ENCODE peak calls at places on chromosome 4, in seven cellular contexts. I, R, M, J, U, Z and F are unnamed samples.

GRCh38 chr4:92305148-92305877 is 1.5 kb downstream of the GRID2 start:
- DNase-seq in I (no peak), Z (peak), J (no peak), U (peak), R (peak), M (no peak), F (peak)

GRCh38 chr4:177339794-177340374 is 30.2 kb downstream of the NEIL3 start:
- DNase-seq in J (no peak), M (no peak), I (peak), Z (peak), U (peak), R (peak), F (peak)

GRCh38 chr4:62912531-62912930 is 1496.7 kb downstream of the TECRL start:
- DNase-seq in U (no peak), I (no peak), J (no peak), Z (no peak), R (no peak), M (no peak), F (no peak)

GRCh38 chr4:158586881-158587280 is 65.2 kb downstream of the RXFP1 start:
- DNase-seq in I (no peak), J (no peak), R (no peak), U (no peak), Z (no peak), M (no peak), F (no peak)

GRCh38 chr4:73600917-73601316 is 19.3 kb downstream of the RASSF6 start:
- DNase-seq in R (no peak), U (no peak), J (no peak), I (no peak), M (no peak), Z (no peak), F (no peak)

GRCh38 chr4:188714488-188714887 is 575.2 kb downstream of the TRIML1 start:
- DNase-seq in R (no peak), I (no peak), Z (no peak), U (no peak), M (no peak), J (peak), F (no peak)

GRCh38 chr4:145061325-145061920 is 36.6 kb downstream of the ANAPC10 start:
- DNase-seq in I (peak), Z (peak), U (peak), M (no peak), J (no peak), R (peak), F (peak)

GRCh38 chr4:34417160-34417559 is 1827.2 kb downstream of the ARAP2 start:
- DNase-seq in I (no peak), J (no peak), M (no peak), Z (no peak), R (no peak), U (no peak), F (no peak)

GRCh38 chr4:46444318-46444717 is 54.4 kb upstream of the GABRA2 start:
- DNase-seq in J (no peak), R (no peak), I (no peak), Z (no peak), U (no peak), M (no peak), F (no peak)

GRCh38 chr4:107691378-107691777 is 28.7 kb downstream of the PAPSS1 start:
- DNase-seq in U (no peak), Z (no peak), I (no peak), M (no peak), J (no peak), R (no peak), F (no peak)

GRCh38 chr4:100075486-100076270 is 114.6 kb downstream of the DDIT4L start:
- DNase-seq in M (no peak), U (no peak), R (peak), I (no peak), J (no peak), Z (no peak), F (no peak)

GRCh38 chr4:145351922-145352321 is 129.7 kb upstream of the SMAD1 start:
- DNase-seq in J (no peak), I (no peak), M (no peak), U (no peak), R (no peak), Z (no peak), F (no peak)

GRCh38 chr4:68773699-68774098 is 42.1 kb upstream of the UGT2B10 start:
- DNase-seq in R (no peak), Z (no peak), U (no peak), M (no peak), I (no peak), J (no peak), F (no peak)

GRCh38 chr4:2925931-2926860 is 37.0 kb downstream of the NOP14 start:
- DNase-seq in M (no peak), Z (no peak), I (no peak), J (no peak), R (no peak), U (no peak), F (no peak)

GRCh38 chr4:1872918-1873269 is 1.7 kb downstream of the NSD2 start:
- DNase-seq in J (no peak), Z (peak), U (no peak), M (no peak), I (peak), R (peak), F (peak)

GRCh38 chr4:174764105-174764729 is 64.8 kb downstream of the GLRA3 start:
- DNase-seq in J (no peak), U (peak), R (peak), Z (peak), M (no peak), I (peak), F (peak)

GRCh38 chr4:126306152-126306869 is 991.6 kb downstream of the FAT4 start:
- DNase-seq in I (no peak), U (no peak), J (no peak), M (peak), Z (no peak), R (no peak), F (no peak)

GRCh38 chr4:163467371-163467770 is 6.2 kb downstream of the TKTL2 start:
- DNase-seq in M (no peak), R (no peak), J (no peak), U (no peak), I (no peak), Z (no peak), F (no peak)

GRCh38 chr4:21901831-21902230 is 46.7 kb downstream of the KCNIP4 start:
- DNase-seq in I (no peak), Z (no peak), R (peak), U (no peak), M (no peak), J (no peak), F (no peak)

GRCh38 chr4:1400191-1400805 is 5.9 kb downstream of the NKX1-1 start:
- DNase-seq in Z (no peak), I (no peak), U (no peak), J (no peak), M (no peak), R (no peak), F (peak)

GRCh38 chr4:133156096-133156495 is 7.0 kb downstream of the PCDH10 start:
- DNase-seq in M (no peak), Z (no peak), R (peak), I (no peak), U (no peak), J (no peak), F (no peak)

GRCh38 chr4:10098770-10099139 is 17.8 kb downstream of the WDR1 start:
- DNase-seq in J (no peak), I (no peak), M (no peak), Z (no peak), R (peak), U (peak), F (no peak)

GRCh38 chr4:142554412-142554811 is 291.7 kb downstream of the INPP4B start:
- DNase-seq in I (no peak), J (no peak), M (no peak), U (no peak), R (no peak), Z (no peak), F (no peak)

GRCh38 chr4:71333960-71334951 is 4.6 kb upstream of the SLC4A4 start:
- DNase-seq in Z (no peak), J (no peak), R (peak), I (no peak), U (no peak), M (no peak), F (no peak)

GRCh38 chr4:131499139-131499873 is 1649.8 kb upstream of the PCDH10 start:
- DNase-seq in M (peak), R (peak), U (no peak), Z (no peak), I (no peak), J (no peak), F (no peak)

GRCh38 chr4:69308634-69309033 is 28.4 kb downstream of the UGT2B28 start:
- DNase-seq in M (no peak), U (no peak), R (no peak), I (no peak), J (no peak), Z (no peak), F (no peak)

GRCh38 chr4:152181150-152181549 is 354.7 kb downstream of the FBXW7 start:
- DNase-seq in M (no peak), J (no peak), I (no peak), U (no peak), R (no peak), Z (no peak), F (no peak)

GRCh38 chr4:2291705-2292651 is 30.1 kb upstream of the MXD4 start:
- DNase-seq in M (no peak), J (no peak), R (no peak), U (no peak), Z (no peak), I (no peak), F (no peak)

GRCh38 chr4:21879187-21879586 is 69.4 kb downstream of the KCNIP4 start:
- DNase-seq in R (peak), M (no peak), I (no peak), Z (no peak), J (no peak), U (no peak), F (no peak)

GRCh38 chr4:150717952-150718351 is 136.0 kb downstream of the MAB21L2 start:
- DNase-seq in Z (no peak), U (no peak), J (no peak), M (no peak), R (no peak), I (no peak), F (no peak)

GRCh38 chr4:78468272-78468671 is 83.3 kb upstream of the ANXA3 start:
- DNase-seq in R (no peak), Z (no peak), I (no peak), M (no peak), J (no peak), U (no peak), F (no peak)

GRCh38 chr4:140568507-140569306 is at the start of gene UCP1:
- DNase-seq in J (no peak), U (no peak), I (no peak), Z (peak), R (no peak), M (no peak), F (no peak)

GRCh38 chr4:169707958-169708643 is 49.6 kb downstream of the HPF1 start:
- DNase-seq in U (no peak), M (no peak), J (no peak), Z (no peak), R (peak), I (no peak), F (no peak)
- TF ChIP-seq CTCF in U (no peak), M (no peak), J (no peak), Z (no peak), R (no peak), I (no peak), F (no peak)

GRCh38 chr4:102514298-102514964 is 13.3 kb downstream of the NFKB1 start:
- DNase-seq in U (no peak), R (no peak), I (no peak), M (no peak), J (no peak), Z (no peak), F (no peak)
- TF ChIP-seq CTCF in U (no peak), R (no peak), I (no peak), M (no peak), J (no peak), Z (no peak), F (no peak)

GRCh38 chr4:25801594-25801993 is 61.2 kb downstream of the SEL1L3 start:
- DNase-seq in I (peak), U (no peak), J (no peak), R (no peak), M (no peak), Z (no peak), F (no peak)
- TF ChIP-seq CTCF in I (no peak), U (no peak), J (no peak), R (no peak), M (no peak), Z (no peak), F (no peak)

DNA sequence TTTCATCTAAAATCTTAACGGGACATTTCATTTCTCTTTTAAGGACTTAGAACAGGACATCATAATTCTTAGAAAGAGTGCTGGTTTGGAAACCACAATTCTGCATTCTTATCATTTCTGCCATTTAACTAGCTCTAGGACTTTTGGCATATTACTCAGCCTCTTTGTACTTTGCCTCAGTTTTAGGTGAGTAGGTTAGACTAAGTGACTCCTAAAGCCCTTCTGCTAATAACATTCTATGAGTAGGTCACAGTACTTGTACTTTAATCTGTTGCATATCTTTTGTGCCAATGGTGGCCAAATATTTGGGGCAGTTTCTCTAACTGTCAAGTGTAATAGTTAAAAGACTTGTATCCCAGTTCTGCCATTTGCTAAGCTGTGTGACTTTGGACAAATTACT is 115.4 kb upstream of the NUDT6 start:
- DNase-seq in J (peak), R (peak), I (no peak), M (no peak), Z (no peak), U (no peak), F (no peak)
- TF ChIP-seq CTCF in J (no peak), R (no peak), I (no peak), M (no peak), Z (no peak), U (no peak), F (no peak)

GRCh38 chr4:35463251-35463952 is 780.9 kb downstream of the ARAP2 start:
- DNase-seq in U (no peak), J (no peak), R (no peak), Z (no peak), M (no peak), I (no peak), F (no peak)
- TF ChIP-seq CTCF in U (no peak), J (no peak), R (no peak), Z (no peak), M (no peak), I (no peak), F (no peak)

DNA sequence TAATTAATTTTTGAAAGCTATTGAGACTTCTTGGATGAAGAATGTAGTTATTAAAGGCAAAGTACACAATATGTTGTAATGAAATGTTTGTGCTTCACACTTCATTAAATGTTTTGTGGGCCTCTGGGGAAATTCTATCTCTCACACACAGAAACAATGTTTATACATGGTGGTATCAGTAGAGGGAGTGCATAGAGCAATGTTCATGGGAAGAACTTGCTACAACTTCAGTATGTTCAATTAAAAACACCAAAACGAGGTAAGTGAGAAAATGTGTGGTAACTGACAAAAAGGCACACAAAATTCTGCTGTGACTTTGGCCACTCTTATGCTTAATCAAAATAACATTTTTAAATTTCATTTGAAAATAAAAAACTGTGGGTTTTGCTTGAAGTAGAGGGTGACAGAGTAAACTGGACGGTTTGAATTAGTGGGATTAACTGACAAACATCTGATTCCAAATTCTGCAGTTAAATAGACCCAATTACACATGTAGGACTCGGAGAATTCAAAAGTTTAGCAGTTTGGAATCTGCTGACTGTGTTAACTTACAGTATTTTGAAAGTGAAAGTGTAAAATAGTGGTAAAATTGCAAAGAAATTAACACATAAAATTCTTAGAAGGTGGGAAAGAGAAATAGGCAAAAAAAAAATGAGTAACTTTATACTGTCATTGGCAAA is 111.4 kb upstream of the TTC29 start:
- DNase-seq in R (peak), M (no peak), Z (no peak), J (no peak), I (peak), U (no peak), F (no peak)
- TF ChIP-seq CTCF in R (no peak), M (no peak), Z (no peak), J (peak), I (no peak), U (no peak), F (no peak)

DNA sequence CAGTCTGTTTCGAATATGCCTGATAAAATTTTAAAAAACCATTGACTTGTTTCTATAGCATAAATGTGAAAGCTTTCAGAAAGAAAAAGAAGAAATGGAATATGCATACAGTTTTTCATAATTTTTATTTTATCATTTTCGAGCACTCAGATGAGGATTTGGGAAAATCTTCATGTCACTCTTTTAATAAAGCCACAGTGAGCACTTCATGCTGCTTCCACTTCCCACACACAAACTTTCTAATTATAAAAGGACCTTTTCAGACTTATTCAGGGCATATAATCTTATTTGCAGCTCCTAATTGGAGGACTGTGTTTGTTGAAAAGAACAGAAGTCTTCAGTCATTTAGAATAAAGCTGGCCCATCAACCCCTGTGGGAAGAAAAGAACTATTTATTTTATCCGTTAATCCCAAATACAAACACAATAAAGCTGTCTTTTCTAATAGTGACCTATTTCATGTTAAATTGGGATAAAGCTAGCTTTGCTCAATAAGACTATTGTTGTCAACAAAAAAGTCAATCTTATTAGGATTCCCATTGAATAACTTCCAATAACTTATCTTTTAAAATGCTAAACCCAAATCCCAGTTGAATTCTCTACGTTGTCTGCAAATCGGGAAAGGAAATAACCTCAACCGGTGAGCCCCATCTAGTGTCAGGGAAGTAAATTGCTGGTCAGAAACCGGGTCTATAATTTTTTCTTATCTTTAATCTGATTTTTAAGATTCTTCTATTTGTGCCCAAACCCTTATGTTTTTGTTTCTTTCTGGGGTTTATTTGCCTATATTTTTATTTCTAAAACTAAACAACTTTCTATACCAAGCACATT is 211.5 kb downstream of the PDGFRA start:
- DNase-seq in U (peak), M (no peak), Z (peak), J (no peak), R (peak), I (peak), F (peak)
- TF ChIP-seq CTCF in U (peak), M (peak), Z (no peak), J (peak), R (peak), I (peak), F (peak)

GRCh38 chr4:7155611-7156071 is 36.7 kb upstream of the SORCS2 start:
- DNase-seq in J (no peak), I (no peak), U (no peak), Z (no peak), R (peak), M (no peak), F (no peak)

GRCh38 chr4:7158081-7158750 is 34.1 kb upstream of the SORCS2 start:
- DNase-seq in J (no peak), R (no peak), Z (no peak), I (no peak), U (no peak), M (no peak), F (no peak)

GRCh38 chr4:7157666-7158065 is 34.7 kb upstream of the SORCS2 start:
- DNase-seq in U (no peak), R (no peak), I (no peak), Z (no peak), M (no peak), J (no peak), F (no peak)

GRCh38 chr4:7157140-7157488 is 35.2 kb upstream of the SORCS2 start:
- DNase-seq in U (no peak), Z (no peak), R (no peak), M (no peak), J (no peak), I (no peak), F (no peak)

GRCh38 chr4:7156273-7157139 is 35.8 kb upstream of the SORCS2 start:
- DNase-seq in Z (no peak), M (peak), U (no peak), R (no peak), J (no peak), I (no peak), F (no peak)
- TF ChIP-seq CTCF in Z (no peak), M (peak), U (peak), R (peak), J (peak), I (peak), F (peak)